ENCODE peak calls at places on chromosomes 5 and 9, in seven cellular contexts. One of them, this sample, is unnamed.

GRCh38 chr5:178473858-178474257 is 116.3 kb downstream of the COL23A1 start:
- DNase-seq in head of caudate nucleus: no peak
- DNase-seq in RCC 7860: no peak
- DNase-seq in stimulated activated CD4-positive, alpha-beta T cell treated with anti-CD3 and anti-CD28 coated beads, Interleukin-15, amount 100 ng/mL, for 1 hour: no peak
- DNase-seq in amniotic epithelial cell: no peak
- DNase-seq in BJ: no peak
- DNase-seq in mammary epithelial cell: no peak
- DNase-seq in this sample: no peak

GRCh38 chr9:76697554-76697953 is 66.7 kb upstream of the PCA3 start:
- DNase-seq in BJ: no peak
- DNase-seq in mammary epithelial cell: no peak
- DNase-seq in amniotic epithelial cell: no peak
- DNase-seq in head of caudate nucleus: no peak
- DNase-seq in RCC 7860: no peak
- DNase-seq in stimulated activated CD4-positive, alpha-beta T cell treated with anti-CD3 and anti-CD28 coated beads, Interleukin-15, amount 100 ng/mL, for 1 hour: no peak
- DNase-seq in this sample: no peak

GRCh38 chr5:68149189-68149588 is 66.4 kb upstream of the PIK3R1 start:
- DNase-seq in BJ: no peak
- DNase-seq in RCC 7860: no peak
- DNase-seq in mammary epithelial cell: no peak
- DNase-seq in head of caudate nucleus: no peak
- DNase-seq in stimulated activated CD4-positive, alpha-beta T cell treated with anti-CD3 and anti-CD28 coated beads, Interleukin-15, amount 100 ng/mL, for 1 hour: no peak
- DNase-seq in amniotic epithelial cell: peak
- DNase-seq in this sample: no peak

GRCh38 chr5:94396687-94397086 is 221.7 kb downstream of the KIAA0825 start:
- DNase-seq in RCC 7860: no peak
- DNase-seq in mammary epithelial cell: no peak
- DNase-seq in amniotic epithelial cell: no peak
- DNase-seq in BJ: no peak
- DNase-seq in stimulated activated CD4-positive, alpha-beta T cell treated with anti-CD3 and anti-CD28 coated beads, Interleukin-15, amount 100 ng/mL, for 1 hour: no peak
- DNase-seq in head of caudate nucleus: no peak
- DNase-seq in this sample: no peak

GRCh38 chr9:5870691-5871090 is 20.0 kb upstream of the MLANA start:
- DNase-seq in stimulated activated CD4-positive, alpha-beta T cell treated with anti-CD3 and anti-CD28 coated beads, Interleukin-15, amount 100 ng/mL, for 1 hour: no peak
- DNase-seq in amniotic epithelial cell: no peak
- DNase-seq in mammary epithelial cell: no peak
- DNase-seq in head of caudate nucleus: no peak
- DNase-seq in BJ: no peak
- DNase-seq in RCC 7860: no peak
- DNase-seq in this sample: no peak

GRCh38 chr5:139644646-139645494 is 3.3 kb upstream of the CXXC5 start:
- DNase-seq in amniotic epithelial cell: no peak
- DNase-seq in stimulated activated CD4-positive, alpha-beta T cell treated with anti-CD3 and anti-CD28 coated beads, Interleukin-15, amount 100 ng/mL, for 1 hour: no peak
- DNase-seq in BJ: no peak
- DNase-seq in head of caudate nucleus: no peak
- DNase-seq in RCC 7860: no peak
- DNase-seq in mammary epithelial cell: no peak
- DNase-seq in this sample: peak

GRCh38 chr5:72101828-72102227 is 5.4 kb upstream of the MAP1B start:
- DNase-seq in amniotic epithelial cell: peak
- DNase-seq in stimulated activated CD4-positive, alpha-beta T cell treated with anti-CD3 and anti-CD28 coated beads, Interleukin-15, amount 100 ng/mL, for 1 hour: no peak
- DNase-seq in mammary epithelial cell: peak
- DNase-seq in head of caudate nucleus: no peak
- DNase-seq in BJ: no peak
- DNase-seq in RCC 7860: no peak
- DNase-seq in this sample: no peak

GRCh38 chr9:130639119-130639485 is 25.3 kb upstream of the PRDM12 start:
- DNase-seq in RCC 7860: no peak
- DNase-seq in amniotic epithelial cell: no peak
- DNase-seq in stimulated activated CD4-positive, alpha-beta T cell treated with anti-CD3 and anti-CD28 coated beads, Interleukin-15, amount 100 ng/mL, for 1 hour: no peak
- DNase-seq in head of caudate nucleus: no peak
- DNase-seq in mammary epithelial cell: no peak
- DNase-seq in BJ: no peak
- DNase-seq in this sample: no peak

GRCh38 chr5:114857951-114858401 is 311.7 kb downstream of the TRIM36 start:
- DNase-seq in amniotic epithelial cell: no peak
- DNase-seq in BJ: no peak
- DNase-seq in head of caudate nucleus: no peak
- DNase-seq in RCC 7860: no peak
- DNase-seq in mammary epithelial cell: no peak
- DNase-seq in stimulated activated CD4-positive, alpha-beta T cell treated with anti-CD3 and anti-CD28 coated beads, Interleukin-15, amount 100 ng/mL, for 1 hour: no peak
- DNase-seq in this sample: no peak

GRCh38 chr9:136856541-136857141 is 4.5 kb downstream of the MAMDC4 start:
- DNase-seq in amniotic epithelial cell: no peak
- DNase-seq in mammary epithelial cell: no peak
- DNase-seq in RCC 7860: no peak
- DNase-seq in head of caudate nucleus: no peak
- DNase-seq in BJ: no peak
- DNase-seq in stimulated activated CD4-positive, alpha-beta T cell treated with anti-CD3 and anti-CD28 coated beads, Interleukin-15, amount 100 ng/mL, for 1 hour: no peak
- DNase-seq in this sample: no peak